ENCODE peak calls at places on chromosomes 5 and 9, in nine cellular contexts. X is Calu3; N is stimulated activated naive CD4-positive, alpha-beta T cell; K is breast epithelium; U is A172; F is cardiac muscle cell; V is non-pigmented ciliary epithelial cell; S is activated T-cell treated with anti-CD3 and anti-CD28 coated beads, Interleukin-2, amount 50 U/mL, for 1 hour; T is NCI-H446. H is an unnamed sample.

GRCh38 chr9:134299883-134300282 is 26.4 kb upstream of the RXRA start:
- DNase-seq in X (no peak), N (no peak), K (peak; percentile 75), U (no peak), F (no peak), V (no peak), S (no peak), T (no peak), H (no peak)

GRCh38 chr9:69326261-69326660 is 1.2 kb downstream of the ENTREP1 start:
- DNase-seq in X (no peak), N (no peak), K (no peak), U (no peak), F (peak; percentile 68), V (no peak), S (no peak), T (no peak), H (no peak)

GRCh38 chr9:99827244-99827643 is 5.6 kb downstream of the NR4A3 start:
- DNase-seq in X (no peak), N (no peak), K (no peak), U (no peak), F (no peak), V (no peak), S (no peak), T (no peak), H (no peak)

GRCh38 chr5:149932445-149933350 is 11.9 kb downstream of the PDE6A start:
- DNase-seq in X (no peak), N (no peak), K (no peak), U (peak; percentile 51), F (peak; percentile 26), V (no peak), S (no peak), T (no peak), H (no peak)

GRCh38 chr9:110802416-110803035 is 133.9 kb downstream of the MUSK start:
- DNase-seq in X (no peak), N (no peak), K (no peak), U (no peak), F (no peak), V (no peak), S (no peak), T (no peak), H (no peak)

GRCh38 chr9:114112778-114113585 is 13.9 kb upstream of the KIF12 start:
- DNase-seq in X (no peak), N (no peak), K (peak; percentile 75), U (peak; percentile 44), F (no peak), V (no peak), S (no peak), T (no peak), H (peak; percentile 86)

GRCh38 chr9:110545705-110546104 is 33.8 kb downstream of the SVEP1 start:
- DNase-seq in X (no peak), N (no peak), K (no peak), U (no peak), F (no peak), V (no peak), S (no peak), T (no peak), H (no peak)

GRCh38 chr5:1415626-1416360 is 29.4 kb downstream of the SLC6A3 start:
- DNase-seq in X (no peak), N (no peak), K (no peak), U (no peak), F (no peak), V (no peak), S (peak; percentile 4), T (no peak), H (peak; percentile 22)

GRCh38 chr5:14038341-14038959 is 94.0 kb upstream of the DNAH5 start:
- DNase-seq in X (peak; percentile 65), N (no peak), K (no peak), U (peak; percentile 90), F (no peak), V (peak; percentile 92), S (no peak), T (no peak), H (no peak)

GRCh38 chr9:98796364-98797101 is at the start of gene ANKS6:
- DNase-seq in X (peak; percentile 88), N (peak; percentile 77), K (no peak), U (peak; percentile 40), F (peak; percentile 90), V (no peak), S (peak; percentile 90), T (peak; percentile 21), H (peak; percentile 79)

GRCh38 chr5:131773805-131774204 is 23.0 kb downstream of the FNIP1 start:
- DNase-seq in X (no peak), N (no peak), K (no peak), U (no peak), F (no peak), V (no peak), S (no peak), T (no peak), H (no peak)

GRCh38 chr9:83992407-83992806 is 11.8 kb downstream of the RMI1 start:
- DNase-seq in X (no peak), N (no peak), K (no peak), U (no peak), F (no peak), V (no peak), S (no peak), T (no peak), H (no peak)

GRCh38 chr5:54387659-54388232 is 67.8 kb upstream of the HSPB3 start:
- DNase-seq in X (no peak), N (no peak), K (no peak), U (peak; percentile 57), F (no peak), V (peak; percentile 46), S (no peak), T (no peak), H (no peak)

GRCh38 chr9:131976157-131976740 is 103.4 kb downstream of the MED27 start:
- DNase-seq in X (no peak), N (no peak), K (no peak), U (no peak), F (no peak), V (no peak), S (no peak), T (no peak), H (no peak)

GRCh38 chr5:150503977-150504620 is 3.8 kb upstream of the NDST1 start:
- DNase-seq in X (no peak), N (no peak), K (no peak), U (peak; percentile 46), F (no peak), V (no peak), S (no peak), T (no peak), H (no peak)

GRCh38 chr5:143488372-143488771 is 84.9 kb upstream of the NR3C1 start:
- DNase-seq in X (no peak), N (no peak), K (no peak), U (no peak), F (no peak), V (no peak), S (no peak), T (no peak), H (no peak)

GRCh38 chr9:95429096-95429495 is 87.7 kb downstream of the PTCH1 start:
- DNase-seq in X (no peak), N (no peak), K (no peak), U (no peak), F (no peak), V (no peak), S (no peak), T (no peak), H (no peak)

GRCh38 chr9:116632990-116633441 is 54.1 kb upstream of the TRIM32 start:
- DNase-seq in X (no peak), N (no peak), K (no peak), U (peak; percentile 80), F (no peak), V (no peak), S (no peak), T (no peak), H (no peak)

GRCh38 chr9:137129089-137129455 is 9.9 kb upstream of the GRIN1 start:
- DNase-seq in X (peak; percentile 16), N (peak; percentile 48), K (no peak), U (no peak), F (no peak), V (no peak), S (no peak), T (no peak), H (no peak)

GRCh38 chr9:21434202-21435014 is 5.8 kb upstream of the IFNA1 start:
- DNase-seq in X (peak; percentile 57), N (no peak), K (no peak), U (no peak), F (peak; percentile 70), V (peak; percentile 26), S (no peak), T (peak; percentile 34), H (no peak)

GRCh38 chr9:120931278-120932085 is 4.9 kb upstream of the TRAF1 start:
- DNase-seq in X (no peak), N (peak; percentile 36), K (no peak), U (peak; percentile 84), F (no peak), V (no peak), S (no peak), T (no peak), H (peak; percentile 78)

GRCh38 chr5:178818094-178818493 is 41.7 kb upstream of the ZNF354B start:
- DNase-seq in X (no peak), N (no peak), K (no peak), U (no peak), F (no peak), V (no peak), S (no peak), T (no peak), H (no peak)

GRCh38 chr5:87361031-87361443 is 51.7 kb downstream of the CCNH start:
- DNase-seq in X (no peak), N (no peak), K (no peak), U (no peak), F (no peak), V (no peak), S (no peak), T (no peak), H (no peak)

GRCh38 chr5:179773686-179774040 is 20.1 kb upstream of the LTC4S start:
- DNase-seq in X (no peak), N (no peak), K (no peak), U (no peak), F (no peak), V (no peak), S (no peak), T (no peak), H (no peak)

GRCh38 chr9:126406075-126406675 is 79.5 kb downstream of the MVB12B start:
- DNase-seq in X (no peak), N (no peak), K (no peak), U (no peak), F (no peak), V (no peak), S (no peak), T (no peak), H (no peak)

GRCh38 chr9:84303061-84303460 is 37.5 kb downstream of the SLC28A3 start:
- DNase-seq in X (no peak), N (no peak), K (no peak), U (no peak), F (no peak), V (no peak), S (no peak), T (no peak), H (no peak)

GRCh38 chr5:16544607-16545374 is 72.0 kb downstream of the RETREG1 start:
- DNase-seq in X (no peak), N (no peak), K (no peak), U (no peak), F (no peak), V (no peak), S (no peak), T (no peak), H (no peak)

GRCh38 chr5:128172102-128172501 is 88.5 kb downstream of the SLC12A2 start:
- DNase-seq in X (no peak), N (no peak), K (no peak), U (no peak), F (no peak), V (no peak), S (no peak), T (no peak), H (no peak)

GRCh38 chr5:33763435-33763834 is 128.4 kb downstream of the ADAMTS12 start:
- DNase-seq in X (no peak), N (no peak), K (no peak), U (no peak), F (no peak), V (no peak), S (no peak), T (no peak), H (no peak)

GRCh38 chr9:128141604-128142003 is 7.6 kb upstream of the LCN2 start:
- DNase-seq in X (no peak), N (no peak), K (no peak), U (no peak), F (no peak), V (no peak), S (no peak), T (no peak), H (peak; percentile 19)

GRCh38 chr5:143496928-143497327 is 93.4 kb upstream of the NR3C1 start:
- DNase-seq in X (no peak), N (no peak), K (no peak), U (no peak), F (no peak), V (no peak), S (no peak), T (no peak), H (no peak)

H was measured in Peyer's patch.